ENCODE peak calls at places on chromosomes 2 and 18, in four cellular contexts. J, I, D and F are unnamed samples.

GRCh38 chr18:46518438-46518837 is 138.6 kb downstream of the LOXHD1 start:
- DNase-seq in J (peak; percentile 75), I (no peak), D (peak; percentile 16), F (no peak)

GRCh38 chr2:63698825-63699548 is 110.2 kb downstream of the MDH1 start:
- DNase-seq in J (peak; percentile 88), I (peak; percentile 64), D (peak; percentile 11), F (no peak)

GRCh38 chr2:28348149-28348567 is 44.5 kb upstream of the FOSL2 start:
- DNase-seq in J (no peak), I (peak; percentile 31), D (no peak), F (peak; percentile 84)

GRCh38 chr18:3726241-3726951 is 276.4 kb downstream of the TGIF1 start:
- DNase-seq in J (no peak), I (no peak), D (no peak), F (no peak)

GRCh38 chr2:120863661-120864320 is 128.1 kb downstream of the GLI2 start:
- DNase-seq in J (peak; percentile 47), I (peak; percentile 45), D (no peak), F (peak; percentile 66)

GRCh38 chr2:85516649-85517389 is 22.1 kb upstream of the MAT2A start:
- DNase-seq in J (no peak), I (no peak), D (peak; percentile 33), F (peak; percentile 70)

GRCh38 chr18:50654658-50655550 is 95.0 kb downstream of the MAPK4 start:
- DNase-seq in J (no peak), I (no peak), D (no peak), F (no peak)

GRCh38 chr18:31042391-31043181 is at the start of gene DSC3:
- DNase-seq in J (peak; percentile 86), I (peak; percentile 33), D (peak; percentile 76), F (peak; percentile 69)

GRCh38 chr2:72613931-72614330 is 211.9 kb downstream of the EXOC6B start:
- DNase-seq in J (no peak), I (no peak), D (no peak), F (no peak)

GRCh38 chr2:173192071-173192470 is 116.4 kb downstream of the MAP3K20 start:
- DNase-seq in J (no peak), I (no peak), D (no peak), F (no peak)
- H3K4me1 ChIP-seq in J (peaks cover 20% of the 10 kb centered on the region), I (no peaks in the 10 kb centered on the region), D (no peaks in the 10 kb centered on the region), F (no peaks in the 10 kb centered on the region)

DNA sequence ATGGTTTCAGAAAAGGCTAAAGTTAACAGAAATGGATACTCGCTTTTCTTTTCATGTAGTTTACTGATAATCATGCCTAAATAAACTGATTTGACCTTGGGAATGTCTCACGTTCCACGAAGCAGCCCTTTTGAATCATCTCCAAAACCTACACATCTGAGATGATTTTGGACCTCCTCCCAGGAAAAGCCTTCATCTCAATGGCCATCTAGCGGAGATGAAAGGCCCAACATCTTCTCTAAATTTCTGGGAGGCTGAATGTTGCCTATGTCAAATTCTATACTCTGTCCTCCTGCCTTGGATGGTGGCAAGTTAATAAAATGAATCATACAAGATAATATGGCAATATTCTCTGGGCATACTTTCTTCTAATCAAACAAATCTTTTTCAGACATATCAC is 448.5 kb downstream of the ZEB2 start:
- DNase-seq in J (no peak), I (no peak), D (no peak), F (no peak)
- TF ChIP-seq CTCF in J (peak; percentile 51), I (no peak), D (no peak), F (no peak)

DNA sequence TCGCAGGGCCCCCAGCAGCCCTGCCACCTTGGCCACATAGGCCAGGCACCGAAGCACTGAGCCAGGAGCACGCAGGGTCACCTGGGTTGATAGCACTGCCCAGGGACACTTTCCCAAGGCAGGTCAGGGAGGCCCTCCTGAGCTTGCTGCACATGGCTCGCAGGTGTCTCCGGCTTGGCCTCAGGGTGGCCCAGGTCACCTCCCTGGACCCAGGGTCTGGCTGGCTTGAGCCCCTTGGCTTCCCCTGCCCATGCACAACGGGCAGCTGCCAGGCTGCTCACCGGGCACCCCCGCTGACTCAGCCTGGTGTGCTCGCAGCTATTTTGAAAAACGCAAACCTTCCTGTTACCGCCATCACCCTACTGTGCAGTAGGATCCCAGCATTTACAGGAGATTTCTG is 502.3 kb downstream of the EIPR1 start:
- DNase-seq in J (peak; percentile 17), I (no peak), D (no peak), F (no peak)
- H3K9me3 ChIP-seq in J (peaks cover 15% of the 10 kb centered on the region), I (no peaks in the 10 kb centered on the region), D (no peaks in the 10 kb centered on the region), F (peaks cover 6% of the 10 kb centered on the region)

GRCh38 chr18:8944871-8945245 is 157.6 kb upstream of the NDUFV2 start:
- DNase-seq in J (no peak), I (no peak), D (no peak), F (no peak)
- H3K4me1 ChIP-seq in J (no peaks in the 10 kb centered on the region), I (no peaks in the 10 kb centered on the region), D (no peaks in the 10 kb centered on the region), F (peaks cover 12% of the 10 kb centered on the region)

GRCh38 chr18:32439802-32440201 is 30.9 kb downstream of the GAREM1 start:
- DNase-seq in J (peak; percentile 68), I (no peak), D (no peak), F (no peak)
- TF ChIP-seq CTCF in J (peak; percentile 75), I (no peak), D (no peak), F (no peak)